ENCODE peak calls at places on chromosome X, in nine cellular contexts. U is AG04449; O is IMR-90; B is Peyer's patch; C is stimulated activated CD8-positive, alpha-beta memory T cell treated with anti-CD3 and anti-CD28 coated beads, Interleukin-15, amount 100 ng/mL, for 24 hours; Q is MCF 10A; E is lower lobe of right lung; V is AG08395; D is GM10248. F is an unnamed sample.

GRCh38 chrX:7640392-7640791 is 202.6 kb upstream of the VCX start:
- DNase-seq in U (no peak), O (no peak), B (no peak), C (no peak), Q (no peak), E (no peak), V (no peak), D (no peak), F (no peak)

GRCh38 chrX:12237131-12237530 is 98.9 kb downstream of the FRMPD4 start:
- DNase-seq in U (no peak), O (no peak), B (no peak), C (no peak), Q (peak), E (no peak), V (no peak), D (no peak), F (no peak)

GRCh38 chrX:132365490-132365889 is 123.3 kb downstream of the MBNL3 start:
- DNase-seq in U (no peak), O (no peak), B (no peak), C (no peak), Q (no peak), E (no peak), V (no peak), D (no peak), F (no peak)

GRCh38 chrX:23398570-23398969 is 63.9 kb downstream of the PTCHD1 start:
- DNase-seq in U (no peak), O (no peak), B (no peak), C (no peak), Q (no peak), E (no peak), V (no peak), D (no peak), F (no peak)

GRCh38 chrX:132508834-132509233 is 20.0 kb upstream of the MBNL3 start:
- DNase-seq in U (no peak), O (no peak), B (no peak), C (no peak), Q (no peak), E (no peak), V (no peak), D (no peak), F (no peak)

GRCh38 chrX:3550160-3550765 is 163.2 kb downstream of the PRKX start:
- DNase-seq in U (no peak), O (no peak), B (no peak), C (no peak), Q (peak), E (no peak), V (no peak), D (no peak), F (no peak)

GRCh38 chrX:118976599-118977340 is 2.4 kb downstream of the LONRF3 start:
- DNase-seq in U (no peak), O (no peak), B (peak), C (no peak), Q (peak), E (peak), V (no peak), D (no peak), F (peak)

GRCh38 chrX:38726596-38726995 is 74.7 kb upstream of the MID1IP1 start:
- DNase-seq in U (no peak), O (no peak), B (no peak), C (no peak), Q (peak), E (no peak), V (no peak), D (no peak), F (no peak)

GRCh38 chrX:111447298-111447697 is 35.3 kb upstream of the DCX start:
- DNase-seq in U (no peak), O (no peak), B (no peak), C (no peak), Q (peak), E (no peak), V (no peak), D (peak), F (no peak)

GRCh38 chrX:2434764-2435163 is 66.0 kb downstream of the DHRSX start:
- DNase-seq in U (no peak), O (no peak), B (no peak), C (no peak), Q (no peak), E (no peak), V (no peak), D (no peak), F (no peak)

GRCh38 chrX:150212672-150213480 is 150.2 kb upstream of the MAMLD1 start:
- DNase-seq in U (no peak), O (peak), B (no peak), C (no peak), Q (no peak), E (no peak), V (peak), D (no peak), F (no peak)

GRCh38 chrX:78655642-78656041 is 3.5 kb downstream of the RTL3 start:
- DNase-seq in U (no peak), O (no peak), B (no peak), C (no peak), Q (no peak), E (no peak), V (no peak), D (no peak), F (no peak)

GRCh38 chrX:53483838-53484420 is 49.8 kb upstream of the HSD17B10 start:
- DNase-seq in U (no peak), O (peak), B (no peak), C (no peak), Q (no peak), E (no peak), V (peak), D (no peak), F (no peak)

GRCh38 chrX:34300871-34301270 is 168.8 kb upstream of the FAM47A start:
- DNase-seq in U (no peak), O (peak), B (no peak), C (no peak), Q (peak), E (no peak), V (peak), D (peak), F (no peak)

GRCh38 chrX:143027262-143027661 is 1.5 kb downstream of the SPANXN4 start:
- DNase-seq in U (no peak), O (no peak), B (no peak), C (no peak), Q (no peak), E (no peak), V (no peak), D (no peak), F (no peak)

GRCh38 chrX:132101799-132102198 is 26.0 kb downstream of the FRMD7 start:
- DNase-seq in U (no peak), O (no peak), B (no peak), C (no peak), Q (no peak), E (no peak), V (no peak), D (no peak), F (no peak)

GRCh38 chrX:115949900-115950822 is 220.4 kb upstream of the AGTR2 start:
- DNase-seq in U (no peak), O (no peak), B (no peak), C (no peak), Q (peak), E (no peak), V (no peak), D (no peak), F (no peak)

GRCh38 chrX:133375558-133376340 is 39.5 kb downstream of the GPC4 start:
- DNase-seq in U (no peak), O (no peak), B (no peak), C (no peak), Q (no peak), E (no peak), V (no peak), D (no peak), F (no peak)

GRCh38 chrX:113594504-113594903 is 753.9 kb upstream of the AMOT start:
- DNase-seq in U (no peak), O (no peak), B (no peak), C (no peak), Q (peak), E (no peak), V (no peak), D (no peak), F (no peak)

GRCh38 chrX:39591099-39591498 is 506.7 kb downstream of the BCOR start:
- DNase-seq in U (no peak), O (no peak), B (no peak), C (no peak), Q (peak), E (no peak), V (no peak), D (no peak), F (no peak)

F was measured in right lobe of liver.